ENCODE peak calls at places on chromosomes 16 and 17, in eight cellular contexts. One of them, this sample, is unnamed.

GRCh38 chr16:64240586-64240985 is 881.3 kb downstream of the CDH11 start:
- DNase-seq in H9: no peak
- DNase-seq in neural progenitor cell: no peak
- DNase-seq in MCF 10A: no peak
- DNase-seq in GM12864: no peak
- DNase-seq in PC-3: peak; percentile 37
- DNase-seq in cardiac fibroblast: peak; percentile 43
- DNase-seq in endodermal cell: no peak
- DNase-seq in this sample: no peak

GRCh38 chr16:11586375-11586855 is 304 bp downstream of the LITAF start:
- DNase-seq in MCF 10A: peak; percentile 33
- DNase-seq in GM12864: no peak
- DNase-seq in H9: no peak
- DNase-seq in neural progenitor cell: no peak
- DNase-seq in cardiac fibroblast: no peak
- DNase-seq in endodermal cell: no peak
- DNase-seq in PC-3: no peak
- DNase-seq in this sample: peak; percentile 28

GRCh38 chr17:8846768-8847211 is 20.7 kb downstream of the PIK3R6 start:
- DNase-seq in neural progenitor cell: peak; percentile 55
- DNase-seq in cardiac fibroblast: peak; percentile 62
- DNase-seq in MCF 10A: peak; percentile 31
- DNase-seq in GM12864: no peak
- DNase-seq in PC-3: peak; percentile 35
- DNase-seq in H9: peak; percentile 75
- DNase-seq in endodermal cell: peak; percentile 88
- DNase-seq in this sample: no peak

GRCh38 chr16:90015586-90016338 is 3.5 kb downstream of the DBNDD1 start:
- DNase-seq in neural progenitor cell: no peak
- DNase-seq in PC-3: no peak
- DNase-seq in GM12864: no peak
- DNase-seq in MCF 10A: no peak
- DNase-seq in endodermal cell: no peak
- DNase-seq in H9: no peak
- DNase-seq in cardiac fibroblast: no peak
- DNase-seq in this sample: no peak

GRCh38 chr17:13418891-13419290 is 182.8 kb downstream of the HS3ST3A1 start:
- DNase-seq in neural progenitor cell: no peak
- DNase-seq in GM12864: no peak
- DNase-seq in endodermal cell: no peak
- DNase-seq in cardiac fibroblast: no peak
- DNase-seq in MCF 10A: peak; percentile 6
- DNase-seq in H9: no peak
- DNase-seq in PC-3: peak; percentile 23
- DNase-seq in this sample: no peak

GRCh38 chr17:78343433-78344201 is 16.3 kb downstream of the SOCS3 start:
- DNase-seq in GM12864: no peak
- DNase-seq in MCF 10A: peak; percentile 47
- DNase-seq in cardiac fibroblast: no peak
- DNase-seq in H9: peak; percentile 59
- DNase-seq in PC-3: no peak
- DNase-seq in endodermal cell: peak; percentile 64
- DNase-seq in neural progenitor cell: no peak
- DNase-seq in this sample: no peak

GRCh38 chr17:13306310-13306962 is 288.6 kb upstream of the ELAC2 start:
- DNase-seq in cardiac fibroblast: peak; percentile 93
- DNase-seq in GM12864: no peak
- DNase-seq in MCF 10A: peak; percentile 94
- DNase-seq in neural progenitor cell: peak; percentile 75
- DNase-seq in H9: peak; percentile 58
- DNase-seq in PC-3: peak; percentile 86
- DNase-seq in endodermal cell: peak; percentile 78
- DNase-seq in this sample: peak; percentile 45

GRCh38 chr16:54285414-54286066 is 1.0 kb downstream of the IRX3 start:
- DNase-seq in neural progenitor cell: peak; percentile 61
- DNase-seq in PC-3: no peak
- DNase-seq in GM12864: no peak
- DNase-seq in endodermal cell: peak; percentile 73
- DNase-seq in cardiac fibroblast: peak; percentile 70
- DNase-seq in H9: peak; percentile 49
- DNase-seq in MCF 10A: peak; percentile 60
- DNase-seq in this sample: no peak

GRCh38 chr16:89031715-89032659 is 55.0 kb upstream of the CBFA2T3 start:
- DNase-seq in H9: no peak
- DNase-seq in GM12864: peak; percentile 60
- DNase-seq in MCF 10A: no peak
- DNase-seq in neural progenitor cell: no peak
- DNase-seq in PC-3: no peak
- DNase-seq in cardiac fibroblast: no peak
- DNase-seq in endodermal cell: no peak
- DNase-seq in this sample: no peak

GRCh38 chr16:35196313-35196712 is 1736.9 kb downstream of the TP53TG3F start:
- DNase-seq in neural progenitor cell: no peak
- DNase-seq in GM12864: no peak
- DNase-seq in H9: no peak
- DNase-seq in cardiac fibroblast: no peak
- DNase-seq in PC-3: no peak
- DNase-seq in endodermal cell: no peak
- DNase-seq in MCF 10A: no peak
- DNase-seq in this sample: no peak

GRCh38 chr16:5769513-5769912 is 671.9 kb upstream of the EEF2KMT start:
- DNase-seq in cardiac fibroblast: no peak
- DNase-seq in MCF 10A: no peak
- DNase-seq in PC-3: no peak
- DNase-seq in H9: no peak
- DNase-seq in endodermal cell: no peak
- DNase-seq in GM12864: no peak
- DNase-seq in neural progenitor cell: no peak
- DNase-seq in this sample: no peak

GRCh38 chr17:57724038-57724728 is 20.9 kb downstream of the CCDC182 start:
- DNase-seq in PC-3: no peak
- DNase-seq in MCF 10A: no peak
- DNase-seq in neural progenitor cell: no peak
- DNase-seq in cardiac fibroblast: no peak
- DNase-seq in endodermal cell: peak; percentile 69
- DNase-seq in GM12864: no peak
- DNase-seq in H9: no peak
- DNase-seq in this sample: peak; percentile 66

GRCh38 chr17:35094902-35095301 is 24.8 kb downstream of the RAD51D start:
- DNase-seq in GM12864: no peak
- DNase-seq in H9: no peak
- DNase-seq in endodermal cell: no peak
- DNase-seq in PC-3: peak; percentile 83
- DNase-seq in neural progenitor cell: no peak
- DNase-seq in cardiac fibroblast: peak; percentile 94
- DNase-seq in MCF 10A: peak; percentile 91
- DNase-seq in this sample: no peak

GRCh38 chr17:50348522-50349240 is 2.8 kb downstream of the XYLT2 start:
- DNase-seq in GM12864: no peak
- DNase-seq in MCF 10A: no peak
- DNase-seq in PC-3: peak; percentile 53
- DNase-seq in neural progenitor cell: no peak
- DNase-seq in H9: peak; percentile 23
- DNase-seq in cardiac fibroblast: peak; percentile 56
- DNase-seq in endodermal cell: peak; percentile 47
- DNase-seq in this sample: no peak

GRCh38 chr17:78396436-78397335 is 18.2 kb downstream of the PGS1 start:
- DNase-seq in cardiac fibroblast: peak; percentile 68
- DNase-seq in PC-3: no peak
- DNase-seq in endodermal cell: no peak
- DNase-seq in H9: no peak
- DNase-seq in GM12864: no peak
- DNase-seq in neural progenitor cell: no peak
- DNase-seq in MCF 10A: no peak
- DNase-seq in this sample: no peak

GRCh38 chr17:35655303-35655702 is 68.2 kb downstream of the AP2B1 start:
- DNase-seq in endodermal cell: no peak
- DNase-seq in GM12864: no peak
- DNase-seq in H9: no peak
- DNase-seq in neural progenitor cell: no peak
- DNase-seq in cardiac fibroblast: no peak
- DNase-seq in PC-3: no peak
- DNase-seq in MCF 10A: no peak
- DNase-seq in this sample: no peak

GRCh38 chr16:87628246-87628923 is 26.1 kb downstream of the JPH3 start:
- DNase-seq in H9: no peak
- DNase-seq in cardiac fibroblast: no peak
- DNase-seq in PC-3: no peak
- DNase-seq in GM12864: no peak
- DNase-seq in endodermal cell: no peak
- DNase-seq in neural progenitor cell: no peak
- DNase-seq in MCF 10A: no peak
- DNase-seq in this sample: no peak

GRCh38 chr17:78528541-78528940 is 48.7 kb downstream of the DNAH17 start:
- DNase-seq in cardiac fibroblast: no peak
- DNase-seq in PC-3: no peak
- DNase-seq in MCF 10A: no peak
- DNase-seq in GM12864: no peak
- DNase-seq in H9: no peak
- DNase-seq in neural progenitor cell: peak; percentile 46
- DNase-seq in endodermal cell: peak; percentile 61
- DNase-seq in this sample: no peak

GRCh38 chr17:2926019-2926650 is 129.9 kb downstream of the RAP1GAP2 start:
- DNase-seq in GM12864: no peak
- DNase-seq in MCF 10A: peak; percentile 88
- DNase-seq in PC-3: peak; percentile 75
- DNase-seq in endodermal cell: peak; percentile 43
- DNase-seq in cardiac fibroblast: no peak
- DNase-seq in H9: no peak
- DNase-seq in neural progenitor cell: no peak
- DNase-seq in this sample: no peak

GRCh38 chr16:13176711-13177110 is 275.3 kb downstream of the SHISA9 start:
- DNase-seq in H9: no peak
- DNase-seq in GM12864: no peak
- DNase-seq in neural progenitor cell: no peak
- DNase-seq in PC-3: no peak
- DNase-seq in cardiac fibroblast: no peak
- DNase-seq in MCF 10A: peak; percentile 35
- DNase-seq in endodermal cell: peak; percentile 36
- DNase-seq in this sample: no peak

GRCh38 chr16:81476732-81477131 is 32.1 kb downstream of the CMIP start:
- DNase-seq in MCF 10A: no peak
- DNase-seq in GM12864: no peak
- DNase-seq in H9: no peak
- DNase-seq in cardiac fibroblast: no peak
- DNase-seq in neural progenitor cell: no peak
- DNase-seq in PC-3: no peak
- DNase-seq in endodermal cell: no peak
- DNase-seq in this sample: no peak

GRCh38 chr16:14549789-14550153 is 80.3 kb downstream of the PARN start:
- DNase-seq in GM12864: no peak
- DNase-seq in cardiac fibroblast: no peak
- DNase-seq in MCF 10A: no peak
- DNase-seq in neural progenitor cell: no peak
- DNase-seq in endodermal cell: no peak
- DNase-seq in PC-3: no peak
- DNase-seq in H9: no peak
- DNase-seq in this sample: no peak

GRCh38 chr17:38724337-38724988 is 5.7 kb upstream of the CISD3 start:
- DNase-seq in GM12864: no peak
- DNase-seq in cardiac fibroblast: no peak
- DNase-seq in endodermal cell: no peak
- DNase-seq in PC-3: no peak
- DNase-seq in H9: no peak
- DNase-seq in MCF 10A: no peak
- DNase-seq in neural progenitor cell: no peak
- DNase-seq in this sample: no peak

GRCh38 chr16:85628651-85629050 is 15.5 kb downstream of the GSE1 start:
- DNase-seq in PC-3: no peak
- DNase-seq in H9: no peak
- DNase-seq in neural progenitor cell: no peak
- DNase-seq in GM12864: no peak
- DNase-seq in endodermal cell: peak; percentile 70
- DNase-seq in cardiac fibroblast: no peak
- DNase-seq in MCF 10A: no peak
- DNase-seq in this sample: no peak
- TF ChIP-seq CTCF in PC-3: no peak
- TF ChIP-seq CTCF in H9: peak; percentile 39
- TF ChIP-seq CTCF in neural progenitor cell: peak; percentile 49
- TF ChIP-seq CTCF in GM12864: no peak
- TF ChIP-seq CTCF in endodermal cell: peak; percentile 49
- TF ChIP-seq CTCF in cardiac fibroblast: no peak
- TF ChIP-seq CTCF in MCF 10A: no peak
- TF ChIP-seq CTCF in this sample: no peak

DNA sequence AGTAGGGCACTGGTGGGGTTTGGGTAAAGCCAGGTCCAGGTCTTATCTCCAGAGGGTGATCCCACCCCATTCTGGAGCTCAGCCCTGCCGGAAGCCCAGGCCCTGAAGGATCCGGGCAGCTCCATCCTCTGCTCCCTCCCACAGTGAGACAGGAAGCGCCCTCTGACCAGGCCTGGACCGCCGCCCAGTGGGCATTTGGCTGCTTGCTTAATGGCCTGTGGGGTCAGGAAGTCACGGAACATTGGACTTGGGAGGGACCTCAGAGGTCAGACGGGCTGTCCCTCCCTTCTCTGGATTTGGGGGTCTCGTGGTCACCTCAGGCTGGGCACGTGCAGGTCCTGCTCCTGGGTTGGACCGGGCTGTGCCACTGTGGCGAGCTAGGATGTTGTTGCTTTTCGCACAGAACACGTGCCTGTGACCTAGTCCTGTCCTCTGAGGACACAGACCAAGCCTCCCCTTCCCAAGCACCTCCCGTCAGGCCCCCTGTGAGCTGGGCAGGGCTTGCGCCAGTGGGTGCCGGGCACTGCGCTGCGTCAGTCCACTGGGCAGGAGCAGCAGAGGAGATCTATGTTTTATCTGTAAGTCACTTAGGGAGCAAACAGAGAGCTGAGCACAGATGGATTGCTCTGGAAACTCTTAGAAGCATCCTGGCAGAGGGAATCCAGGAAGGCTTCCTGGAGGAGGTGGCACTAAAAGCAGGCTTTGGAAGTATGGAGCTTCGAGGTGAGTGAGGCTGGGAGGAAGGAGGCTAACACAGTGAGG is 49.4 kb upstream of the GSE1 start:
- DNase-seq in GM12864: no peak
- DNase-seq in neural progenitor cell: no peak
- DNase-seq in PC-3: peak; percentile 4
- DNase-seq in endodermal cell: peak; percentile 71
- DNase-seq in cardiac fibroblast: peak; percentile 55
- DNase-seq in MCF 10A: no peak
- DNase-seq in H9: no peak
- DNase-seq in this sample: no peak
- TF ChIP-seq CTCF in GM12864: no peak
- TF ChIP-seq CTCF in neural progenitor cell: peak; percentile 11
- TF ChIP-seq CTCF in PC-3: no peak
- TF ChIP-seq CTCF in endodermal cell: peak; percentile 24
- TF ChIP-seq CTCF in cardiac fibroblast: peak; percentile 4
- TF ChIP-seq CTCF in MCF 10A: no peak
- TF ChIP-seq CTCF in H9: no peak
- TF ChIP-seq CTCF in this sample: no peak

GRCh38 chr16:1941162-1941923 is 1.7 kb downstream of the MSRB1 start:
- DNase-seq in neural progenitor cell: peak; percentile 58
- DNase-seq in cardiac fibroblast: no peak
- DNase-seq in PC-3: no peak
- DNase-seq in endodermal cell: peak; percentile 89
- DNase-seq in H9: peak; percentile 75
- DNase-seq in MCF 10A: no peak
- DNase-seq in GM12864: no peak
- DNase-seq in this sample: no peak
- TF ChIP-seq CTCF in neural progenitor cell: peak; percentile 35
- TF ChIP-seq CTCF in cardiac fibroblast: no peak
- TF ChIP-seq CTCF in PC-3: peak; percentile 10
- TF ChIP-seq CTCF in endodermal cell: peak; percentile 67
- TF ChIP-seq CTCF in H9: peak; percentile 56
- TF ChIP-seq CTCF in MCF 10A: no peak
- TF ChIP-seq CTCF in GM12864: no peak
- TF ChIP-seq CTCF in this sample: peak; percentile 11

GRCh38 chr17:75876190-75876937 is 2.0 kb downstream of the TRIM47 start:
- DNase-seq in GM12864: peak; percentile 27
- DNase-seq in H9: peak; percentile 86
- DNase-seq in PC-3: peak; percentile 96
- DNase-seq in MCF 10A: no peak
- DNase-seq in cardiac fibroblast: no peak
- DNase-seq in endodermal cell: peak; percentile 89
- DNase-seq in neural progenitor cell: peak; percentile 71
- DNase-seq in this sample: no peak
- TF ChIP-seq CTCF in GM12864: peak; percentile 41
- TF ChIP-seq CTCF in H9: peak; percentile 57
- TF ChIP-seq CTCF in PC-3: peak; percentile 45
- TF ChIP-seq CTCF in MCF 10A: peak; percentile 22
- TF ChIP-seq CTCF in cardiac fibroblast: no peak
- TF ChIP-seq CTCF in endodermal cell: peak; percentile 61
- TF ChIP-seq CTCF in neural progenitor cell: peak; percentile 43
- TF ChIP-seq CTCF in this sample: no peak